ENCODE peak calls at places on chromosomes 6 and 20, in eight cellular contexts. J, A, K, G, C, F, Z and B are unnamed samples.
A peak's percentile ranks its signal among the peaks of the same experiment; 100 is the strongest.

GRCh38 chr6:5481024-5481423 is 219.7 kb downstream of the FARS2 start:
- DNase-seq in C (no peak), F (peak; percentile 23), J (no peak), K (peak; percentile 16), Z (no peak), G (no peak), A (no peak), B (no peak)

GRCh38 chr6:167501831-167502385 is 177.0 kb downstream of the TTLL2 start:
- DNase-seq in A (peak; percentile 78), C (peak; percentile 69), G (peak; percentile 71), F (peak; percentile 44), Z (no peak), K (no peak), J (peak; percentile 51), B (no peak)

GRCh38 chr6:166257911-166258318 is 50.3 kb downstream of the PRR18 start:
- DNase-seq in C (no peak), A (no peak), F (no peak), J (no peak), Z (no peak), K (no peak), G (no peak), B (no peak)

GRCh38 chr20:24811020-24811419 is 138.0 kb upstream of the CST7 start:
- DNase-seq in F (no peak), J (no peak), A (no peak), G (no peak), Z (no peak), C (no peak), K (no peak), B (no peak)

GRCh38 chr6:91678679-91679078 is 1091.8 kb upstream of the MAP3K7 start:
- DNase-seq in K (no peak), C (no peak), A (no peak), J (no peak), Z (no peak), F (no peak), G (no peak), B (no peak)

GRCh38 chr6:107822154-107823046 is 1.7 kb downstream of the SCML4 start:
- DNase-seq in J (no peak), F (no peak), C (peak; percentile 26), K (no peak), A (no peak), G (no peak), Z (peak; percentile 79), B (no peak)

GRCh38 chr6:79313254-79313653 is 78.8 kb upstream of the HMGN3 start:
- DNase-seq in C (no peak), Z (no peak), G (no peak), J (no peak), A (no peak), K (no peak), F (no peak), B (no peak)

GRCh38 chr6:139882977-139883728 is 508.7 kb upstream of the CITED2 start:
- DNase-seq in J (peak; percentile 59), K (no peak), F (no peak), C (no peak), G (no peak), Z (no peak), A (no peak), B (no peak)

GRCh38 chr20:37511605-37512275 is 9.3 kb upstream of the NNAT start:
- DNase-seq in G (no peak), A (no peak), J (no peak), C (no peak), F (no peak), K (no peak), Z (no peak), B (no peak)

GRCh38 chr6:105179244-105180065 is at the start of gene POPDC3:
- DNase-seq in C (peak; percentile 18), K (peak; percentile 25), F (peak; percentile 78), A (no peak), G (peak; percentile 70), J (peak; percentile 77), Z (no peak), B (no peak)

GRCh38 chr20:9200196-9200595 is 131.3 kb downstream of the PLCB4 start:
- DNase-seq in G (no peak), A (no peak), C (no peak), F (no peak), J (no peak), Z (no peak), K (no peak), B (no peak)

GRCh38 chr6:39560915-39561314 is 164.3 kb downstream of the KIF6 start:
- DNase-seq in Z (no peak), K (no peak), J (no peak), F (no peak), C (no peak), A (no peak), G (no peak), B (no peak)

GRCh38 chr20:59194023-59194935 is 30.7 kb downstream of the ZNF831 start:
- DNase-seq in F (no peak), J (no peak), C (no peak), A (no peak), Z (no peak), G (no peak), K (no peak), B (no peak)

DNA sequence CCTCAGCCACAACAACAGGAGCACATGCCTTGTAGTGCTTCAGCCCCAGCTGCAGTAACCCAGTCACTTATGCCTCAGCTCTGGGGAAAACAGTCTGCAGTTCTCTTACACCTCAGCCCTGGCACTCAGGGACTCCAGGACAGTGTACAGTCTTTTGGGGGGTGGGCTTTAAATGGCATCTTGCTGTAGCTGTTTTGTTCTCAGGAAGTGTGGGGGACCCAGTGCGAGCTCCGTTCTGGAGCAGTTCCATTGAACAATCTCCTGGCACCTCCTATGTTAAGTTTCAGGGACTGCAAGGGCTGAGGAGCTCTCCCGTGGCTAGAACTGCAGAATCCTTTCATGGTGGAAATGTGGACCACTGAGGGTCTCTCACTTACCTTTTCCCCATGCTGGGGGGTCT is 55.2 kb downstream of the PLCG1 start:
- DNase-seq in C (no peak), F (no peak), K (no peak), Z (no peak), J (no peak), A (no peak), G (peak; percentile 25), B (no peak)
- H3K4me1 ChIP-seq in C (no peaks in the 10 kb centered on the region), F (no peaks in the 10 kb centered on the region), K (no peaks in the 10 kb centered on the region), Z (no peaks in the 10 kb centered on the region), J (no peaks in the 10 kb centered on the region), A (no peaks in the 10 kb centered on the region), G (no peaks in the 10 kb centered on the region), B (no peaks in the 10 kb centered on the region)

GRCh38 chr20:1856419-1856818 is 38.8 kb upstream of the SIRPA start:
- DNase-seq in F (no peak), Z (no peak), A (no peak), G (no peak), K (no peak), C (no peak), J (no peak), B (no peak)
- H3K4me1 ChIP-seq in F (peaks cover 15% of the 10 kb centered on the region), Z (no peaks in the 10 kb centered on the region), A (no peaks in the 10 kb centered on the region), G (peaks cover 6% of the 10 kb centered on the region), K (peaks cover 34% of the 10 kb centered on the region), C (peaks cover 5% of the 10 kb centered on the region), J (no peaks in the 10 kb centered on the region), B (no peaks in the 10 kb centered on the region)

GRCh38 chr20:62739067-62739466 is 30.4 kb downstream of the NTSR1 start:
- DNase-seq in Z (no peak), F (no peak), A (peak; percentile 42), G (no peak), K (no peak), J (no peak), C (peak; percentile 4), B (no peak)
- H3K4me1 ChIP-seq in Z (peaks cover 45% of the 10 kb centered on the region), F (peaks cover 13% of the 10 kb centered on the region), A (no peaks in the 10 kb centered on the region), G (no peaks in the 10 kb centered on the region), K (peaks cover 42% of the 10 kb centered on the region), J (no peaks in the 10 kb centered on the region), C (peaks cover 26% of the 10 kb centered on the region), B (no peaks in the 10 kb centered on the region)

GRCh38 chr6:56842602-56843475 is 112.1 kb upstream of the BEND6 start:
- DNase-seq in K (peak; percentile 31), J (peak; percentile 87), A (no peak), G (peak; percentile 57), F (no peak), Z (no peak), C (peak; percentile 37), B (peak; percentile 26)
- H3K4me1 ChIP-seq in K (peaks cover 42% of the 10 kb centered on the region), J (peaks cover 24% of the 10 kb centered on the region), A (no peaks in the 10 kb centered on the region), G (peaks cover 5% of the 10 kb centered on the region), F (peaks cover 54% of the 10 kb centered on the region), Z (peaks cover 3% of the 10 kb centered on the region), C (peaks cover 31% of the 10 kb centered on the region), B (peaks cover 61% of the 10 kb centered on the region)

GRCh38 chr20:38842558-38842981 is 37.1 kb downstream of the PPP1R16B start:
- DNase-seq in F (no peak), A (no peak), G (no peak), C (peak; percentile 73), K (no peak), J (no peak), Z (peak; percentile 65), B (no peak)
- H3K4me1 ChIP-seq in F (no peaks in the 10 kb centered on the region), A (no peaks in the 10 kb centered on the region), G (no peaks in the 10 kb centered on the region), C (no peaks in the 10 kb centered on the region), K (peaks cover 20% of the 10 kb centered on the region), J (no peaks in the 10 kb centered on the region), Z (peaks cover 69% of the 10 kb centered on the region), B (no peaks in the 10 kb centered on the region)

GRCh38 chr6:148517518-148517917 is 174.9 kb downstream of the SASH1 start:
- DNase-seq in Z (no peak), J (no peak), C (no peak), G (no peak), A (no peak), K (no peak), F (no peak), B (no peak)
- H3K4me1 ChIP-seq in Z (no peaks in the 10 kb centered on the region), J (peaks cover 6% of the 10 kb centered on the region), C (peaks cover 34% of the 10 kb centered on the region), G (peaks cover 20% of the 10 kb centered on the region), A (no peaks in the 10 kb centered on the region), K (peaks cover 49% of the 10 kb centered on the region), F (peaks cover 16% of the 10 kb centered on the region), B (peaks cover 15% of the 10 kb centered on the region)

GRCh38 chr6:170363255-170363654 is 56.7 kb downstream of the FAM120B start:
- DNase-seq in G (no peak), K (no peak), J (no peak), A (no peak), F (no peak), C (no peak), Z (no peak), B (no peak)

GRCh38 chr6:170360476-170360875 is 53.9 kb downstream of the FAM120B start:
- DNase-seq in J (no peak), A (no peak), Z (no peak), K (no peak), F (no peak), C (no peak), G (no peak), B (no peak)

GRCh38 chr6:170361335-170361734 is 54.8 kb downstream of the FAM120B start:
- DNase-seq in G (no peak), K (no peak), J (no peak), F (no peak), A (no peak), C (no peak), Z (no peak), B (no peak)

GRCh38 chr6:170365581-170365980 is 59.0 kb downstream of the FAM120B start:
- DNase-seq in C (no peak), G (no peak), A (no peak), Z (no peak), J (no peak), F (no peak), K (no peak), B (no peak)

DNA sequence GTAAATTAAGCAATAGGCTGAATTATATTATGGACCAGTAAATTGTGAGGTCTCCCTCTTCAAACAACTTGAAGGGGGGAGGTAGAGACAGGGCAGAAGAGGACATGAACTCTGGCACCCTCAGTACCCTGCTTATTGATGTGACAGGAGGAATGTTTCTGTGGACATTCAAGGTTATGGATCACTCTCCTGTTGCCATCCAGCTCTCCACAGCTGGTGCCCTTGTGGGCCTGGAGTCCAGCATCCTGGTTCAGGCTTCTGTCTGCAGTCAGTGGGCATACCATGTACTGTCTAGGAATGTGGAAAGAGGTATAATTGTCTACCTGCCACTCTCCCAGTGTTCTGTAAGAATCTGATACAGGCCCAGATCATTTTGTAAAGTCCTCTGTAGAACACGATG is 55.6 kb downstream of the FAM120B start:
- DNase-seq in K (no peak), G (no peak), A (no peak), C (no peak), F (no peak), J (no peak), Z (no peak), B (no peak)
- H3K4me1 ChIP-seq in K (peaks cover 10% of the 10 kb centered on the region), G (no peaks in the 10 kb centered on the region), A (no peaks in the 10 kb centered on the region), C (no peaks in the 10 kb centered on the region), F (no peaks in the 10 kb centered on the region), J (no peaks in the 10 kb centered on the region), Z (no peaks in the 10 kb centered on the region), B (no peaks in the 10 kb centered on the region)